ENCODE peak calls at places on chromosomes 6 and 20, in eight cellular contexts. J is tibial nerve; R is heart right ventricle; L is NCI-H1436 treated with DMSO at 0.1 percent for 48 hours; H is T-helper 1 cell; X is choroid plexus epithelial cell; Q is effector memory CD8-positive, alpha-beta T cell; W is left cardiac atrium. K is an unnamed sample.

GRCh38 chr6:56729719-56730118 is 87.0 kb upstream of the DST start:
- DNase-seq in J (no peak), R (no peak), L (no peak), H (no peak), X (peak), Q (no peak), W (no peak), K (no peak)

GRCh38 chr6:68194846-68195478 is 440.1 kb upstream of the ADGRB3 start:
- DNase-seq in J (no peak), R (no peak), L (no peak), H (no peak), X (peak), Q (no peak), W (no peak), K (no peak)

GRCh38 chr20:36819662-36820061 is 46.1 kb upstream of the DSN1 start:
- DNase-seq in J (no peak), R (no peak), L (peak), H (no peak), X (no peak), Q (no peak), W (no peak), K (no peak)

GRCh38 chr20:58146761-58147160 is 81.7 kb downstream of the ANKRD60 start:
- DNase-seq in J (no peak), R (no peak), L (no peak), H (no peak), X (no peak), Q (no peak), W (no peak), K (no peak)

GRCh38 chr6:25054469-25054868 is 118.7 kb upstream of the RIPOR2 start:
- DNase-seq in J (no peak), R (no peak), L (no peak), H (no peak), X (peak), Q (no peak), W (no peak), K (no peak)

GRCh38 chr6:156564128-156564806 is 212.9 kb upstream of the ARID1B start:
- DNase-seq in J (peak), R (peak), L (no peak), H (peak), X (peak), Q (peak), W (peak), K (peak)

GRCh38 chr20:58720890-58721289 is 28.3 kb downstream of the NPEPL1 start:
- DNase-seq in J (no peak), R (no peak), L (no peak), H (no peak), X (no peak), Q (no peak), W (no peak), K (no peak)

GRCh38 chr6:30829639-30830250 is 54.6 kb upstream of the DDR1 start:
- DNase-seq in J (no peak), R (no peak), L (no peak), H (no peak), X (no peak), Q (no peak), W (no peak), K (no peak)

GRCh38 chr20:33674294-33675126 is at the start of gene NECAB3:
- DNase-seq in J (peak), R (peak), L (no peak), H (peak), X (peak), Q (peak), W (peak), K (peak)

GRCh38 chr20:44309763-44310663 is 989 bp downstream of the FITM2 start:
- DNase-seq in J (peak), R (peak), L (no peak), H (no peak), X (peak), Q (no peak), W (peak), K (no peak)